ENCODE peak calls at places on chromosomes 13 and 19, in nine cellular contexts. G is fibroblast of pulmonary artery, T is right atrium auricular region, I is nephron progenitor cell, J is AG04450, S is cardiac muscle cell, L is breast epithelium, N is left lung, U is astrocyte. M is an unnamed sample.

GRCh38 chr19:51371186-51371690 is 1.2 kb downstream of the NKG7 start:
- DNase-seq in G (no peak), S (no peak), I (no peak), J (no peak), T (no peak), L (no peak), N (no peak), U (no peak), M (no peak)

GRCh38 chr13:45674908-45675307 is 27.2 kb upstream of the CBY2 start:
- DNase-seq in L (peak), J (no peak), N (no peak), I (no peak), S (peak), U (peak), G (peak), T (no peak), M (no peak)

GRCh38 chr19:7679017-7679720 is 1.5 kb upstream of the TRAPPC5 start:
- DNase-seq in N (no peak), U (no peak), T (no peak), J (no peak), I (no peak), G (no peak), S (no peak), L (no peak), M (no peak)

GRCh38 chr13:41675306-41675705 is 218.0 kb downstream of the RGCC start:
- DNase-seq in N (no peak), J (no peak), G (peak), L (no peak), I (no peak), S (peak), T (no peak), U (no peak), M (no peak)

GRCh38 chr13:48542138-48542537 is 9.3 kb upstream of the RCBTB2 start:
- DNase-seq in N (no peak), S (no peak), T (no peak), J (no peak), U (no peak), L (no peak), I (no peak), G (no peak), M (no peak)

GRCh38 chr13:78826936-78827335 is 168.0 kb upstream of the OBI1 start:
- DNase-seq in G (no peak), J (no peak), S (no peak), L (no peak), I (no peak), N (no peak), T (no peak), U (no peak), M (no peak)

GRCh38 chr19:31668916-31669315 is 319.7 kb upstream of the TSHZ3 start:
- DNase-seq in S (no peak), T (no peak), L (no peak), I (no peak), J (no peak), U (peak), G (no peak), N (no peak), M (no peak)

GRCh38 chr13:114027046-114027760 is 53.3 kb upstream of the C13orf46 start:
- DNase-seq in G (no peak), S (peak), L (no peak), N (peak), U (peak), I (no peak), T (no peak), J (no peak), M (no peak)

GRCh38 chr19:7729831-7730285 is 2.1 kb downstream of the CLEC4G start:
- DNase-seq in U (no peak), J (no peak), N (no peak), T (no peak), L (no peak), G (no peak), S (no peak), I (peak), M (no peak)

GRCh38 chr13:113791226-113791625 is 32.2 kb downstream of the TMEM255B start:
- DNase-seq in L (no peak), N (no peak), I (no peak), J (no peak), U (no peak), T (no peak), G (no peak), S (no peak), M (no peak)

GRCh38 chr19:54115071-54116063 is at the start of the genes PRPF31 and TFPT:
- DNase-seq in G (peak), N (peak), T (peak), S (peak), L (peak), U (peak), J (peak), I (peak), M (peak)

GRCh38 chr19:48456864-48457263 is 1.5 kb downstream of the KCNJ14 start:
- DNase-seq in J (no peak), U (no peak), S (no peak), G (no peak), I (no peak), L (no peak), N (peak), T (no peak), M (no peak)

GRCh38 chr19:38596057-38596981 is 21.4 kb downstream of the MAP4K1 start:
- DNase-seq in J (no peak), T (no peak), U (no peak), G (no peak), S (peak), L (no peak), I (peak), N (peak), M (peak)
- TF ChIP-seq CTCF in J (no peak), T (no peak), U (no peak), G (no peak), S (no peak), L (no peak), I (no peak), N (no peak), M (no peak)

DNA sequence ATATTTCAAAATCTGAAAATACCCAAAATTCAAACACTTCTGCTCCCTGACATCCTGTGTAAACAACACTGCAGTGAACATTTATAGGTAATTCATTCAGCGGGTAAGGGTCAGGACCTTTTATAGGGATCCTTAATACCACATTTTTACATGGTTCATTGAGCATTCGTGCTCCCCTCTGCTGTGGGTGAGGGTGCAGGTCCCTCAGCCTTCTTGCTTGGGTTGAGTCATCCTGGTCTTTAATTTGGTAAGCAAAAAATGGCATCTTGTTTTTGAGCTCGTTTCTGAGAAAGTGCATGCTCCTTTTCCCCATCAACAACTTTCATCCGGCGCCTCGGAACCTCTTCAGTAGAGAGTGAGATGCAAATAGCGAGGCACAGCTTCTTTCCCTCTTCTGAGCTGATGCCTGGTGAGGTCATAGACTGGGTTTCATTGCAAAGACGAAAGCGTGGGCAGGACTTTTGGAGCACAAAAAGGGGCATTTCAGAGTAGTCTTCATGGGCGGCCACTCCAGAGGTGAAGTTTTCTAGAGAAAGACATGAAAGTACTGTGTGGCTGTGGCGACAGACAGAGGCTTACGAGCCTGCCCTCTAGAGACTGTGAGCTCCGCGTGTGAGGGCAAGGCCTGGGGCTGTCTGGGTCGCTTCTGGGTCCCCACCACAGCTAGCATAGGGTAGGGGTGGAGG is 44.5 kb downstream of the BBC3 start:
- DNase-seq in G (no peak), T (no peak), U (no peak), L (no peak), S (no peak), N (no peak), J (no peak), I (no peak), M (no peak)
- TF ChIP-seq CTCF in G (no peak), T (peak), U (no peak), L (no peak), S (no peak), N (no peak), J (no peak), I (no peak), M (no peak)

GRCh38 chr19:32717496-32717895 is 2.1 kb upstream of the TDRD12 start:
- DNase-seq in S (no peak), I (no peak), N (no peak), U (no peak), G (no peak), J (no peak), T (no peak), L (no peak), M (no peak)

GRCh38 chr19:32718286-32718685 is 1.3 kb upstream of the TDRD12 start:
- DNase-seq in J (no peak), I (no peak), T (no peak), U (no peak), N (no peak), L (no peak), S (no peak), G (no peak), M (no peak)

GRCh38 chr19:32720216-32720935 is 809 bp downstream of the TDRD12 start:
- DNase-seq in T (no peak), G (no peak), I (no peak), J (no peak), L (no peak), S (no peak), U (no peak), N (no peak), M (no peak)

GRCh38 chr19:32720936-32721250 is 1.3 kb downstream of the TDRD12 start:
- DNase-seq in L (no peak), J (no peak), I (no peak), U (no peak), G (no peak), T (no peak), N (no peak), S (no peak), M (no peak)

GRCh38 chr19:32719611-32720059 is at the start of gene TDRD12:
- DNase-seq in L (no peak), U (no peak), T (no peak), J (no peak), S (no peak), I (no peak), N (peak), G (no peak), M (no peak)
- TF ChIP-seq CTCF in L (no peak), U (no peak), T (no peak), J (no peak), S (no peak), I (no peak), N (no peak), G (no peak), M (no peak)

GRCh38 chr13:32790731-32791130 is 204.5 kb downstream of the PDS5B start:
- DNase-seq in N (no peak), U (no peak), S (peak), I (no peak), G (no peak), T (no peak), J (no peak), L (no peak), M (no peak)
- TF ChIP-seq CTCF in N (no peak), U (no peak), S (no peak), I (no peak), G (no peak), T (no peak), J (peak), L (no peak), M (no peak)

GRCh38 chr13:51222510-51223283 is 499 bp downstream of the FAM124A start:
- DNase-seq in N (peak), T (no peak), U (no peak), J (no peak), S (no peak), L (no peak), G (no peak), I (no peak), M (no peak)
- TF ChIP-seq CTCF in N (no peak), T (no peak), U (no peak), J (no peak), S (peak), L (no peak), G (peak), I (no peak), M (peak)

GRCh38 chr13:70964124-70964523 is 855.9 kb upstream of the KLHL1 start:
- DNase-seq in L (no peak), U (no peak), T (no peak), N (no peak), S (no peak), G (peak), J (no peak), I (no peak), M (no peak)
- TF ChIP-seq CTCF in L (no peak), U (peak), T (no peak), N (no peak), S (no peak), G (peak), J (peak), I (peak), M (peak)

GRCh38 chr13:110590577-110590976 is 24.8 kb upstream of the NAXD start:
- DNase-seq in N (no peak), L (peak), J (no peak), U (no peak), T (no peak), G (no peak), I (no peak), S (no peak), M (no peak)
- TF ChIP-seq CTCF in N (no peak), L (no peak), J (no peak), U (no peak), T (no peak), G (no peak), I (no peak), S (no peak), M (no peak)